ENCODE peak calls at places on chromosomes 5 and 9, in five cellular contexts. E is omental fat pad, G is thoracic aorta, Q is K562, D is HL-60. N is an unnamed sample.

GRCh38 chr9:25964239-25964638 is 286.0 kb upstream of the TUSC1 start:
- DNase-seq in E (no peak), G (no peak), Q (no peak), D (peak), N (no peak)

GRCh38 chr9:137275203-137275936 is 2.2 kb upstream of the TOR4A start:
- DNase-seq in E (no peak), G (no peak), Q (no peak), D (no peak), N (peak)

GRCh38 chr5:1882337-1883119 is at the start of gene IRX4:
- DNase-seq in E (no peak), G (no peak), Q (no peak), D (no peak), N (no peak)

GRCh38 chr5:139821806-139822552 is 26.4 kb downstream of the PSD2 start:
- DNase-seq in E (no peak), G (no peak), Q (no peak), D (no peak), N (no peak)

GRCh38 chr5:393846-394275 is 49.1 kb upstream of the EXOC3 start:
- DNase-seq in E (no peak), G (no peak), Q (no peak), D (no peak), N (peak)

GRCh38 chr5:175306381-175306780 is 137.6 kb downstream of the DRD1 start:
- DNase-seq in E (no peak), G (no peak), Q (no peak), D (no peak), N (no peak)

GRCh38 chr5:90866333-90866732 is 307.7 kb downstream of the ADGRV1 start:
- DNase-seq in E (no peak), G (no peak), Q (peak), D (no peak), N (no peak)

GRCh38 chr9:93225417-93225816 is 41.5 kb downstream of the WNK2 start:
- DNase-seq in E (no peak), G (no peak), Q (no peak), D (no peak), N (no peak)

GRCh38 chr5:166509085-166509484 is 1782.4 kb upstream of the WWC1 start:
- DNase-seq in E (no peak), G (no peak), Q (peak), D (no peak), N (no peak)

GRCh38 chr5:3429962-3430361 is 165.7 kb upstream of the IRX1 start:
- DNase-seq in E (no peak), G (no peak), Q (no peak), D (no peak), N (no peak)

GRCh38 chr5:107542428-107542827 is 128.3 kb downstream of the EFNA5 start:
- DNase-seq in E (peak), G (peak), Q (no peak), D (no peak), N (no peak)

GRCh38 chr9:22790329-22790728 is 343.7 kb downstream of the DMRTA1 start:
- DNase-seq in E (no peak), G (no peak), Q (no peak), D (no peak), N (no peak)

GRCh38 chr9:108831496-108832178 is 24.1 kb downstream of the ACTL7B start:
- DNase-seq in E (no peak), G (no peak), Q (no peak), D (no peak), N (no peak)

GRCh38 chr5:159084053-159084452 is 15.7 kb downstream of the EBF1 start:
- DNase-seq in E (no peak), G (no peak), Q (no peak), D (no peak), N (no peak)
- TF ChIP-seq CTCF in E (no peak), G (no peak), Q (no peak), D (no peak), N (no peak)

GRCh38 chr5:120692346-120692745 is 228.2 kb downstream of the PRR16 start:
- DNase-seq in E (no peak), G (no peak), Q (no peak), D (no peak), N (no peak)
- TF ChIP-seq CTCF in E (no peak), G (no peak), Q (no peak), D (no peak), N (no peak)

GRCh38 chr9:87338075-87338989 is 159.3 kb upstream of the DAPK1 start:
- DNase-seq in E (no peak), G (no peak), Q (no peak), D (no peak), N (no peak)

GRCh38 chr9:87336914-87337333 is 160.7 kb upstream of the DAPK1 start:
- DNase-seq in E (no peak), G (no peak), Q (peak), D (peak), N (no peak)

GRCh38 chr9:87334366-87334765 is 163.3 kb upstream of the DAPK1 start:
- DNase-seq in E (no peak), G (no peak), Q (no peak), D (no peak), N (no peak)

GRCh38 chr9:87337335-87338074 is 160.2 kb upstream of the DAPK1 start:
- DNase-seq in E (no peak), G (no peak), Q (no peak), D (no peak), N (no peak)

GRCh38 chr9:87336407-87336806 is 161.3 kb upstream of the DAPK1 start:
- DNase-seq in E (no peak), G (no peak), Q (peak), D (no peak), N (no peak)
- TF ChIP-seq CTCF in E (no peak), G (no peak), Q (peak), D (no peak), N (no peak)

DNA sequence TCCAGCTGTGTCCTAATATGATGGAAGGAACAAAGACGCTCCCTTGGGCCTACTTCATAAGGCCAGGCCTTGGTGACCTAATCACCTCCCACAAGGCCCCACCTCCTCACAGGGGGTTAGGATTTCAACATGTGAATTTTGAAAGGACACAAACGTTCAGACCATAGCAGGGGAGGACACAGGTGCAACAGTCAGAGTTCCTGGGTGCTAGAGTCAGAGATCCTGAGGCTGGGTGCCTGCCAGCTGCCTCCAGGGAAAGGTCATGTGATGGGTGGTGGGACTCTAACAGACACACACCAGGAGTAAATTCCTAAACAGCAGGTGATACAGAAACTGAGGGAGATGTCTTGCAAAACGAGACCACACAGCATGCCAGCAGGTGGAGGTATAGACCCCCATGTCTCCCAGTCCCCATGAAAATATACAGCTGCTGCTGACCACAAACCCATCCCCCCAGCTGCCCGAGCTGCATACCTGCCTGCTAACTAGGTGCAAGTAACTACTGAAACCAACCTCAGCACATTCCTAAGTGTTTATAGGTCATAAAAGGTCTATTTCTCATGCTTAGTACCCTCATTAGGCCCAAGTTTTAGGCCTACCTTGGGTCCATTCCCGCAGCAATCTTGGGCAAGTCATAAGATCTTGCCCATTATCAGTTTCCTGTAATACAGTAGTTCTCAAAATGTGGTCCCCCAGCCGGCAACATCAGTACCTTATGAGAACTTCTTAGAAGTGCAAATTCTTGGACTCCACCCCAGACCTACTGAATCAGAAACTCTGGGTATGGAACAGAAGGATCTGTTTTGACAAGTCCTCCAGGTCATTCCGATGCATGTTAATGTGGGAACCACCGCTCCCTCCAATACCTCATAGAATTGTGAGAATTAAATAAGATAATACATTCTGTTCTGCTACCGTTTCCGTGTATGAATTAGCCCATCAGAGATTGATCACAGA is 245.3 kb downstream of the ENC1 start:
- DNase-seq in E (no peak), G (no peak), Q (no peak), D (no peak), N (no peak)
- TF ChIP-seq CTCF in E (no peak), G (no peak), Q (no peak), D (no peak), N (no peak)

GRCh38 chr9:83032065-83032625 is 30.8 kb downstream of the RASEF start:
- DNase-seq in E (no peak), G (no peak), Q (no peak), D (no peak), N (no peak)

GRCh38 chr9:83034026-83034425 is 28.9 kb downstream of the RASEF start:
- DNase-seq in E (no peak), G (no peak), Q (no peak), D (no peak), N (no peak)

GRCh38 chr9:83036043-83036442 is 26.9 kb downstream of the RASEF start:
- DNase-seq in E (no peak), G (no peak), Q (no peak), D (no peak), N (no peak)

GRCh38 chr9:83030391-83031107 is 32.4 kb downstream of the RASEF start:
- DNase-seq in E (no peak), G (no peak), Q (no peak), D (no peak), N (no peak)

GRCh38 chr9:83034587-83034986 is 28.4 kb downstream of the RASEF start:
- DNase-seq in E (no peak), G (no peak), Q (no peak), D (no peak), N (no peak)
- TF ChIP-seq CTCF in E (no peak), G (no peak), Q (no peak), D (no peak), N (no peak)

GRCh38 chr9:1018121-1018520 is 32.0 kb upstream of the DMRT2 start:
- DNase-seq in E (no peak), G (no peak), Q (peak), D (no peak), N (no peak)
- TF ChIP-seq CTCF in E (no peak), G (no peak), Q (peak), D (no peak), N (peak)